ENCODE peak calls at places on chromosomes 5 and 9, in seven cellular contexts. M, G, D, A, U, B and P are unnamed samples.
A peak's percentile ranks its signal among the peaks of the same experiment; 100 is the strongest.

GRCh38 chr9:96665789-96666188 is 10.7 kb upstream of the PRXL2C start:
- DNase-seq in M (no peak), G (no peak), D (no peak), A (no peak), U (no peak), B (no peak), P (no peak)

GRCh38 chr9:23825143-23825531 is 903 bp downstream of the ELAVL2 start:
- DNase-seq in M (no peak), G (no peak), D (no peak), A (no peak), U (no peak), B (no peak), P (no peak)

GRCh38 chr5:63959177-63959982 is 2.9 kb downstream of the HTR1A start:
- DNase-seq in M (no peak), G (no peak), D (no peak), A (no peak), U (peak; percentile 15), B (peak; percentile 70), P (peak; percentile 5)

GRCh38 chr5:149362541-149362940 is 4.7 kb downstream of the PCYOX1L start:
- DNase-seq in M (no peak), G (no peak), D (no peak), A (no peak), U (no peak), B (no peak), P (no peak)

GRCh38 chr5:131224387-131225191 is 39.3 kb upstream of the CDC42SE2 start:
- DNase-seq in M (peak; percentile 91), G (peak; percentile 72), D (peak; percentile 46), A (peak; percentile 96), U (no peak), B (no peak), P (peak; percentile 42)

GRCh38 chr5:37737326-37738056 is 102.3 kb downstream of the GDNF start:
- DNase-seq in M (no peak), G (no peak), D (no peak), A (no peak), U (no peak), B (no peak), P (no peak)

GRCh38 chr9:33718987-33719386 is 76.4 kb upstream of the PRSS3 start:
- DNase-seq in M (no peak), G (no peak), D (no peak), A (no peak), U (peak; percentile 54), B (no peak), P (no peak)

GRCh38 chr9:27437652-27438373 is 86.3 kb upstream of the IFNK start:
- DNase-seq in M (no peak), G (no peak), D (no peak), A (no peak), U (no peak), B (no peak), P (no peak)

GRCh38 chr5:5598547-5599113 is 176.2 kb downstream of the ICE1 start:
- DNase-seq in M (no peak), G (no peak), D (no peak), A (no peak), U (no peak), B (no peak), P (peak; percentile 2)

GRCh38 chr5:172251419-172251818 is 32.1 kb downstream of the UBTD2 start:
- DNase-seq in M (no peak), G (no peak), D (no peak), A (no peak), U (no peak), B (no peak), P (no peak)

GRCh38 chr9:98774746-98775145 is 21.6 kb downstream of the ANKS6 start:
- DNase-seq in M (no peak), G (no peak), D (peak; percentile 16), A (no peak), U (peak; percentile 19), B (no peak), P (peak; percentile 37)

GRCh38 chr5:3659907-3660306 is 64.3 kb downstream of the IRX1 start:
- DNase-seq in M (no peak), G (no peak), D (no peak), A (no peak), U (peak; percentile 1), B (no peak), P (no peak)

GRCh38 chr9:113580041-113580953 is 116.8 kb downstream of the RGS3 start:
- DNase-seq in M (peak; percentile 65), G (no peak), D (peak; percentile 87), A (peak; percentile 66), U (peak; percentile 76), B (no peak), P (peak; percentile 86)

GRCh38 chr5:137091473-137091872 is 407.7 kb downstream of the SPOCK1 start:
- DNase-seq in M (no peak), G (no peak), D (no peak), A (no peak), U (peak; percentile 17), B (no peak), P (no peak)

GRCh38 chr5:140827704-140828401 is at the start of gene PCDHA6:
- DNase-seq in M (no peak), G (no peak), D (no peak), A (no peak), U (no peak), B (no peak), P (no peak)

GRCh38 chr9:126331964-126332748 is 5.5 kb downstream of the MVB12B start:
- DNase-seq in M (no peak), G (no peak), D (no peak), A (no peak), U (no peak), B (no peak), P (peak; percentile 55)

GRCh38 chr5:1502046-1502736 is 21.6 kb downstream of the LPCAT1 start:
- DNase-seq in M (peak; percentile 91), G (peak; percentile 86), D (peak; percentile 35), A (no peak), U (no peak), B (no peak), P (peak; percentile 62)

GRCh38 chr5:91245074-91245452 is 138.1 kb downstream of the ARRDC3 start:
- DNase-seq in M (no peak), G (no peak), D (no peak), A (no peak), U (no peak), B (no peak), P (no peak)

GRCh38 chr5:68240771-68241170 is 25.2 kb downstream of the PIK3R1 start:
- DNase-seq in M (no peak), G (no peak), D (no peak), A (no peak), U (no peak), B (no peak), P (no peak)

DNA sequence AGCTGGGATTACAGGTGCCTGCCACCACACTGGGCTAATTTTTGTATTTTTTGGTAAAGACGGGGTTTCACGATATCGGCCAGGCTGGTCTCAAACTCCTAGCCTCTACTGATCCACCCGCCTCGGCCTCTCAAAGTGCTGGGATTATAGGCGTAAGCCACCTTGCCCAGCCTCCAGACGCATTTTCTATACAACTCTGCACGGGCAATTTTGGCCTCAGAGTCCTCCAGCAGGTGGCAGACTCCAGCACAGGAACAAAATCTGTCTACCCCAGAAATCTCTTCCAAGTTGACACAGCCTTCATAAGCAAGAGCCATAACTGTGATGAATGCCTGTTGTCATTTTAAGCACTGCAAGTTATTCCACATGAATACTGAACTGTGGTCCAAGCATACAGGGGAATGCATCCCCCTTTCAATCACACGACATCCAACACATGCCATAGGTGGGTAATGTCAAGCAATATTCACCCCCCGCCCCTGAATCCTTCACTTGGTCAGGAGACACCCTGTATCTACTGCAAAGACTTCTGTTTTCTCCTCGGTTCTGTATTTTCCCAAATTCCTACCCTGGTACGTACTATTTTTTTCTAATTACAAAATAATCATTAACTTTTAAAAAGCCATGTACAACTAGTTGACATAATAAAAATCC is 50.8 kb downstream of the ALDH7A1 start:
- DNase-seq in M (peak; percentile 75), G (no peak), D (peak; percentile 61), A (no peak), U (peak; percentile 52), B (no peak), P (peak; percentile 53)
- TF ChIP-seq CTCF in M (peak; percentile 80), G (peak; percentile 84), D (peak; percentile 37), A (peak; percentile 60), U (peak; percentile 61), B (peak; percentile 58), P (peak; percentile 49)

GRCh38 chr5:157747173-157747758 is 3.8 kb downstream of the LSM11 start:
- DNase-seq in M (no peak), G (no peak), D (no peak), A (no peak), U (no peak), B (no peak), P (no peak)

GRCh38 chr5:157747766-157748700 is 4.5 kb downstream of the LSM11 start:
- DNase-seq in M (no peak), G (no peak), D (no peak), A (no peak), U (peak; percentile 34), B (no peak), P (peak; percentile 15)

GRCh38 chr5:157749462-157749799 is 5.9 kb downstream of the LSM11 start:
- DNase-seq in M (no peak), G (no peak), D (no peak), A (no peak), U (no peak), B (no peak), P (no peak)

GRCh38 chr5:157748740-157749461 is 5.4 kb downstream of the LSM11 start:
- DNase-seq in M (no peak), G (no peak), D (no peak), A (no peak), U (peak; percentile 90), B (no peak), P (no peak)

DNA sequence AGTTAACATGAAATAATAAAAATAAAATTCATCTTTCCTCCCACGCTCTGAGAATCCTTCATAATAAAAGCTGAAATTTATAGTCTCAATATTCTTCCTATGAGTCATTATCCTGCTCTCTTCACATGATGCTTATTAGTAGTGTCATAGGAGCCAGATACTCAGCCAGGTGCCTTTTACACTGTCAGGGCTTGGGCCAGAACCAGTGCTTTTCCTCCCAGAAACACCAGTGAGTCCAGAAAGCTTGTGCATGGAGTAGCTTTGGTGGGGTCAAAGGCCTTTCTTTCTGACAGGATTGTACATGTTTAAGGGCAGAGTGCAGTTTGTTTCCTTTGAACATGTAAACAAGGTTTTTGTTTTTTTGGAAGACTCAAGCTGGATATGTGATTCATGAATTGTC is 6.8 kb downstream of the LSM11 start:
- DNase-seq in M (no peak), G (no peak), D (no peak), A (no peak), U (peak; percentile 26), B (no peak), P (no peak)
- TF ChIP-seq CTCF in M (no peak), G (no peak), D (no peak), A (no peak), U (no peak), B (no peak), P (no peak)

DNA sequence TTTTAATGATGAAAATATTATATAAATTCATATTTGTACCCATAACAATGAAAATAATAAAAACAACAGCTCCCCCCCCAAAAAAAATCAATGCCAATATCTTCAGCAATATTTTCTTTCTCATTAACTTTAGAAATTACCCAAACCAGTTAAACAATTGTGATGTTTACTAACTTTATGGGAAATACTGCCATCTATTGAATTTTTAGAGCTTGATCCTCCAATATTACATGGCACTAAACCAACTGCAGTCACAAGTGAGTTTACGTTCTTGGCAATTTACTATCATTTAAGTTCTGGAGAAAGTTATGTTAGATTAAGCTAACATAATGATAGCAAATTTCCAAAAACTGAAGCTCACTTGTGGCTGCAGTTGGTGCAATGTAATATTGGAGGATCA is 379.6 kb downstream of the CDH18 start:
- DNase-seq in M (no peak), G (no peak), D (no peak), A (no peak), U (peak; percentile 0), B (no peak), P (no peak)
- TF ChIP-seq CTCF in M (no peak), G (no peak), D (no peak), A (peak; percentile 32), U (no peak), B (peak; percentile 21), P (no peak)

GRCh38 chr9:87422999-87423398 is 74.7 kb upstream of the DAPK1 start:
- DNase-seq in M (no peak), G (no peak), D (no peak), A (no peak), U (peak; percentile 22), B (no peak), P (no peak)
- TF ChIP-seq CTCF in M (no peak), G (no peak), D (no peak), A (peak; percentile 2), U (no peak), B (no peak), P (no peak)